ENCODE peak calls at places on chromosomes 11 and 22, in four cellular contexts. T, Z, E and S are unnamed samples.

GRCh38 chr11:62133328-62134065 is 9.7 kb downstream of the INCENP start:
- DNase-seq in T (no peak), Z (no peak), E (no peak), S (peak; percentile 5)

GRCh38 chr11:16917941-16918340 is 96.3 kb downstream of the PLEKHA7 start:
- DNase-seq in T (no peak), Z (no peak), E (no peak), S (no peak)

GRCh38 chr11:46120361-46120710 is 918 bp downstream of the PHF21A start:
- DNase-seq in T (peak; percentile 65), Z (no peak), E (no peak), S (peak; percentile 49)

GRCh38 chr22:39175127-39176066 is 22.9 kb upstream of the CBX7 start:
- DNase-seq in T (peak; percentile 60), Z (no peak), E (no peak), S (peak; percentile 23)

GRCh38 chr11:131302831-131303230 is 67.6 kb upstream of the NTM start:
- DNase-seq in T (no peak), Z (no peak), E (no peak), S (no peak)

GRCh38 chr11:120098503-120099054 is 39.3 kb downstream of the TRIM29 start:
- DNase-seq in T (no peak), Z (no peak), E (no peak), S (no peak)

GRCh38 chr11:33774356-33775063 is at the start of gene FBXO3:
- DNase-seq in T (peak; percentile 94), Z (peak; percentile 97), E (peak; percentile 31), S (peak; percentile 88)

GRCh38 chr11:11177156-11177808 is 175.8 kb downstream of the CSNK2A3 start:
- DNase-seq in T (no peak), Z (no peak), E (no peak), S (no peak)

GRCh38 chr11:1852885-1853284 is at the start of gene LSP1:
- DNase-seq in T (no peak), Z (no peak), E (no peak), S (no peak)

GRCh38 chr22:19129871-19130270 is 1.2 kb upstream of the TSSK2 start:
- DNase-seq in T (no peak), Z (no peak), E (no peak), S (no peak)

GRCh38 chr22:23912293-23912903 is 18.2 kb downstream of the MIF start:
- DNase-seq in T (no peak), Z (no peak), E (no peak), S (no peak)

GRCh38 chr11:35170503-35170902 is 31.5 kb downstream of the CD44 start:
- DNase-seq in T (no peak), Z (no peak), E (no peak), S (no peak)

GRCh38 chr22:30312053-30312452 is 14.7 kb downstream of the TBC1D10A start:
- DNase-seq in T (no peak), Z (no peak), E (no peak), S (no peak)

GRCh38 chr11:68538025-68538424 is 77.5 kb downstream of the PPP6R3 start:
- DNase-seq in T (no peak), Z (no peak), E (no peak), S (no peak)

GRCh38 chr11:117366183-117366582 is 38.5 kb downstream of the CEP164 start:
- DNase-seq in T (no peak), Z (no peak), E (no peak), S (peak; percentile 45)

GRCh38 chr11:111936045-111936400 is 1.1 kb upstream of the DIXDC1 start:
- DNase-seq in T (no peak), Z (no peak), E (no peak), S (no peak)

GRCh38 chr11:130571519-130571918 is 123.1 kb downstream of the ADAMTS15 start:
- DNase-seq in T (no peak), Z (no peak), E (no peak), S (no peak)

GRCh38 chr11:91804057-91804456 is 420.6 kb upstream of the FAT3 start:
- DNase-seq in T (no peak), Z (no peak), E (peak; percentile 8), S (peak; percentile 6)

GRCh38 chr22:50267591-50268390 is 2.4 kb downstream of the MAPK11 start:
- DNase-seq in T (peak; percentile 86), Z (no peak), E (no peak), S (peak; percentile 67)

GRCh38 chr11:65291613-65292012 is 23.1 kb upstream of the CDC42EP2 start:
- DNase-seq in T (no peak), Z (no peak), E (no peak), S (no peak)

GRCh38 chr11:64971421-64972233 is at the start of gene MAJIN:
- DNase-seq in T (peak; percentile 89), Z (peak; percentile 75), E (peak; percentile 55), S (no peak)